ENCODE peak calls at places on chromosomes 4 and X, in nine cellular contexts. Q, J, A, R, V, B, F, S and G are unnamed samples.

GRCh38 chrX:154516655-154517100 is 646 bp upstream of the FAM3A start:
- DNase-seq in Q (peak), J (no peak), A (no peak), R (no peak), V (no peak), B (no peak), F (no peak), S (no peak), G (no peak)

GRCh38 chrX:134908235-134908834 is 82.5 kb upstream of the SMIM10 start:
- DNase-seq in Q (no peak), J (no peak), A (no peak), R (no peak), V (no peak), B (no peak), F (no peak), S (no peak), G (no peak)

GRCh38 chr4:145545538-145546224 is 64.0 kb downstream of the SMAD1 start:
- DNase-seq in Q (no peak), J (no peak), A (no peak), R (peak), V (peak), B (peak), F (no peak), S (no peak), G (no peak)

GRCh38 chr4:4387531-4388311 is 819 bp downstream of the NSG1 start:
- DNase-seq in Q (peak), J (peak), A (no peak), R (no peak), V (no peak), B (no peak), F (no peak), S (no peak), G (no peak)

GRCh38 chr4:11404431-11404830 is 24.3 kb downstream of the HS3ST1 start:
- DNase-seq in Q (no peak), J (no peak), A (no peak), R (no peak), V (no peak), B (no peak), F (no peak), S (no peak), G (no peak)

GRCh38 chr4:3361896-3362295 is 69.1 kb downstream of the RGS12 start:
- DNase-seq in Q (no peak), J (peak), A (no peak), R (no peak), V (peak), B (no peak), F (no peak), S (no peak), G (peak)

GRCh38 chr4:75370582-75370981 is 143.6 kb downstream of the RCHY1 start:
- DNase-seq in Q (no peak), J (no peak), A (no peak), R (no peak), V (no peak), B (no peak), F (no peak), S (no peak), G (no peak)

GRCh38 chrX:132118361-132118760 is 9.5 kb downstream of the FRMD7 start:
- DNase-seq in Q (no peak), J (no peak), A (no peak), R (no peak), V (no peak), B (no peak), F (no peak), S (no peak), G (no peak)

GRCh38 chrX:100743009-100743615 is 11.2 kb upstream of the SYTL4 start:
- DNase-seq in Q (no peak), J (no peak), A (no peak), R (no peak), V (no peak), B (no peak), F (no peak), S (no peak), G (no peak)

GRCh38 chr4:118954246-118954645 is 65.6 kb downstream of the SYNPO2 start:
- DNase-seq in Q (no peak), J (no peak), A (no peak), R (no peak), V (no peak), B (no peak), F (no peak), S (no peak), G (no peak)

GRCh38 chr4:61521451-61521850 is 321.3 kb downstream of the ADGRL3 start:
- DNase-seq in Q (no peak), J (no peak), A (no peak), R (no peak), V (no peak), B (no peak), F (no peak), S (no peak), G (no peak)

GRCh38 chr4:29326816-29327215 is 1393.4 kb upstream of the PCDH7 start:
- DNase-seq in Q (no peak), J (no peak), A (no peak), R (no peak), V (no peak), B (no peak), F (no peak), S (no peak), G (no peak)

GRCh38 chrX:9573282-9574106 is 108.6 kb downstream of the TBL1X start:
- DNase-seq in Q (no peak), J (no peak), A (no peak), R (no peak), V (no peak), B (no peak), F (no peak), S (no peak), G (no peak)

GRCh38 chr4:129453524-129453923 is 357.6 kb downstream of the C4orf33 start:
- DNase-seq in Q (no peak), J (no peak), A (no peak), R (no peak), V (no peak), B (no peak), F (no peak), S (no peak), G (no peak)

GRCh38 chr4:25424539-25425228 is 47.6 kb downstream of the ANAPC4 start:
- DNase-seq in Q (peak), J (no peak), A (no peak), R (no peak), V (no peak), B (no peak), F (no peak), S (no peak), G (no peak)

GRCh38 chr4:124389591-124389990 is 322.9 kb downstream of the ANKRD50 start:
- DNase-seq in Q (no peak), J (no peak), A (no peak), R (no peak), V (no peak), B (no peak), F (no peak), S (no peak), G (no peak)

GRCh38 chrX:16466640-16467432 is 183.1 kb upstream of the S100G start:
- DNase-seq in Q (no peak), J (no peak), A (no peak), R (no peak), V (no peak), B (no peak), F (no peak), S (no peak), G (no peak)

GRCh38 chr4:181085584-181085983 is 1157.6 kb upstream of the TENM3 start:
- DNase-seq in Q (no peak), J (no peak), A (no peak), R (no peak), V (no peak), B (no peak), F (no peak), S (no peak), G (no peak)

GRCh38 chr4:6467600-6467999 is 4.8 kb downstream of the PPP2R2C start:
- DNase-seq in Q (no peak), J (no peak), A (no peak), R (no peak), V (no peak), B (no peak), F (no peak), S (peak), G (peak)

GRCh38 chrX:118536687-118537461 is 41.3 kb downstream of the DOCK11 start:
- DNase-seq in Q (no peak), J (no peak), A (no peak), R (peak), V (no peak), B (no peak), F (peak), S (no peak), G (no peak)

GRCh38 chr4:57191523-57192034 is 81.4 kb upstream of the IGFBP7 start:
- DNase-seq in Q (no peak), J (no peak), A (no peak), R (no peak), V (no peak), B (peak), F (no peak), S (no peak), G (no peak)

GRCh38 chrX:133089411-133089810 is 7.5 kb downstream of the USP26 start:
- DNase-seq in Q (no peak), J (no peak), A (no peak), R (no peak), V (no peak), B (no peak), F (no peak), S (no peak), G (no peak)

GRCh38 chrX:20204354-20204753 is 62.4 kb downstream of the RPS6KA3 start:
- DNase-seq in Q (no peak), J (no peak), A (no peak), R (no peak), V (no peak), B (no peak), F (no peak), S (no peak), G (no peak)

GRCh38 chr4:8687083-8687482 is 94.5 kb downstream of the CPZ start:
- DNase-seq in Q (no peak), J (no peak), A (no peak), R (no peak), V (no peak), B (no peak), F (no peak), S (no peak), G (no peak)
- TF ChIP-seq POLR2A in Q (no peak), J (no peak), A (no peak), R (no peak), V (no peak), B (no peak), F (no peak), S (no peak), G (no peak)

DNA sequence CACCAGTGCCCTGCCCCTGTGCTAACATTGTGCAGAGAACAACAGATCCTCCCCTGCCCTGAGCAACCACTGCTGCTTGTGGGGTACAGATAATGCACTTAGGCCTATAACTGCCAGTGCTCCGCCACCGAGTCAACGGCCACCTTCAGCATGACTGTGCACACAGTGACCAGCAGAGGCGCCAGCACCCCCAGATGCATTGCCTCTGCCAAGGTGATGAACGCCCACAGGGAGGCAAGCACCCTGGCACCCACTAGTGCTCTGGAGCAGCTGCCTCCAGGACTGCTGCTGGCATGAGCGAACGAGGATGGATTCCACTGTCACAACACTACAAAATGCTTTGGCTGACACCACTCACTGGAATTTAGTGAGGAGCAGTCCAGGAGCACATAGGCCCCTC is 38.2 kb downstream of the SPIN2B start:
- DNase-seq in Q (no peak), J (no peak), A (no peak), R (no peak), V (no peak), B (no peak), F (no peak), S (no peak), G (no peak)
- H3K4me3 ChIP-seq in Q (no peak), J (no peak), A (no peak), R (no peak), V (no peak), B (no peak), F (no peak), S (no peak), G (no peak)

GRCh38 chr4:132504438-132504837 is 644.7 kb upstream of the PCDH10 start:
- DNase-seq in Q (no peak), J (no peak), A (no peak), R (no peak), V (no peak), B (no peak), F (no peak), S (no peak), G (no peak)

GRCh38 chr4:132506568-132506967 is 642.5 kb upstream of the PCDH10 start:
- DNase-seq in Q (no peak), J (no peak), A (no peak), R (no peak), V (no peak), B (no peak), F (no peak), S (no peak), G (no peak)

GRCh38 chr4:132498215-132498614 is 650.9 kb upstream of the PCDH10 start:
- DNase-seq in Q (no peak), J (no peak), A (no peak), R (no peak), V (no peak), B (no peak), F (no peak), S (no peak), G (no peak)

GRCh38 chr4:132502096-132502552 is 647.0 kb upstream of the PCDH10 start:
- DNase-seq in Q (no peak), J (no peak), A (no peak), R (no peak), V (no peak), B (no peak), F (no peak), S (no peak), G (no peak)
- TF ChIP-seq EP300 in Q (no peak), J (no peak), A (no peak), R (no peak), V (no peak), B (no peak), F (no peak), S (no peak), G (no peak)

DNA sequence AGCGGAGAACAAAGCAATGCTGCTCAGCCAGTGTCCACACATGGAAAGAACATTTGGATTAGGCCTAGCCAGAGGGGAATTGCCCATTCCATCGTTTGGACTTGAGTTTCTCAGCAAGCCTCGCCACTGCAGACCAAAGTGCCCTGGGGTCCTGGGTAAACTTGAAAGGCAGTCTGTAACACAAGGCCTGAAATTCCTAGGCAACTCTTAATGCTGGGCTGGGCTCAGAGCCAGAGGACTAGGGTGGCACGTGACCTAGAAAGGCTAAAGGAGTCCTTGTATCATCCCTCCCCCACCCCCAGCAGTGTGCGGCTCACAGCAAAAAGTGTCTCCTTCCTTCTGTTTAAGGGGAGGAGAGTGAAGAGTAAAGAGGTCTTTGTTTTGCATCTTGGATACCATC is 210.4 kb upstream of the ARX start:
- DNase-seq in Q (no peak), J (no peak), A (no peak), R (no peak), V (no peak), B (no peak), F (no peak), S (no peak), G (no peak)
- TF ChIP-seq POLR2A in Q (no peak), J (no peak), A (no peak), R (no peak), V (no peak), B (no peak), F (no peak), S (no peak), G (no peak)

GRCh38 chr4:67996127-67996526 is 32.8 kb upstream of the TMPRSS11A start:
- DNase-seq in Q (no peak), J (no peak), A (no peak), R (no peak), V (no peak), B (no peak), F (no peak), S (no peak), G (no peak)
- H3K4me3 ChIP-seq in Q (no peak), J (no peak), A (no peak), R (no peak), V (no peak), B (no peak), F (no peak), S (no peak), G (no peak)

GRCh38 chr4:85446462-85446861 is 28.5 kb upstream of the ARHGAP24 start:
- DNase-seq in Q (no peak), J (no peak), A (no peak), R (no peak), V (no peak), B (no peak), F (no peak), S (no peak), G (no peak)

GRCh38 chr4:85448880-85449763 is 25.8 kb upstream of the ARHGAP24 start:
- DNase-seq in Q (no peak), J (no peak), A (no peak), R (no peak), V (no peak), B (no peak), F (no peak), S (no peak), G (no peak)

DNA sequence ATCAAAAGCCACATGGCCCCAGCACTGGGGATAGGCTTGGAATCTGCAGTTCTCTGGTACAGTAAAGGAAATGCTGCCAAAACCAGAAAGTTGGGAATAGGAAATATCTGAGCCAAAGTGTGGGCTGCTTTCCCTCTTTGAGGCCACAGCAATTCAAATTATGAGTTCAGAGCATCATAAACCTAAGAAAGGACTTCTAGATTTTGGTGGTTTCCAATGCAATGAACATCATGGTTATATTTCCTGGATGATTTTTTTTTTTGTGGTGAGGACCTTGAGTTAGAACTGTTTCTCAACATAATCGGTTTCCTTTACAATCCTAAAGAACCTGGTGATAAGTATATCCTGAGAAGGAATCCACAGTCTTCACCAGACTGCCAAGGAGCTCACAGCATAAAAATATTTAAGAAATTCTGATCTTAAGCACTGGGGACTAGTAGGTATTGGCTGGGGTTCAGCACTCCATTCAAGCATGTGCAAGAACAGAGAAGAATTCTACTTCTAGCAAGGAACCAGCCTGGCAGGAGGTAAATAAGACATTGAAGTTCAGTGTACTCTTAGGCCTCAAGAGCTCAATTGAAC is 29.8 kb upstream of the ARHGAP24 start:
- DNase-seq in Q (no peak), J (no peak), A (no peak), R (no peak), V (no peak), B (no peak), F (no peak), S (no peak), G (no peak)
- TF ChIP-seq EP300 in Q (no peak), J (no peak), A (no peak), R (no peak), V (no peak), B (no peak), F (no peak), S (no peak), G (no peak)

GRCh38 chr4:39446842-39447573 is 11.7 kb downstream of the RPL9 start:
- DNase-seq in Q (peak), J (peak), A (no peak), R (no peak), V (peak), B (peak), F (peak), S (no peak), G (peak)
- TF ChIP-seq POLR2A in Q (no peak), J (no peak), A (no peak), R (no peak), V (no peak), B (peak), F (peak), S (no peak), G (no peak)